ENCODE peak calls at places on chromosomes 16 and 17, in nine cellular contexts. R is AG10803, E is astrocyte, P is astrocyte of the cerebellum, Q is mucosa of descending colon, W is body of pancreas, I is PC-9, O is retinal pigment epithelial cell, S is endodermal cell. V is an unnamed sample.

GRCh38 chr16:55665511-55665910 is 9.7 kb downstream of the SLC6A2 start:
- DNase-seq in E (no peak), O (no peak), I (no peak), Q (no peak), R (no peak), S (no peak), P (no peak), W (no peak), V (no peak)

GRCh38 chr16:54936086-54936978 is 5.7 kb downstream of the IRX5 start:
- DNase-seq in R (peak; percentile 56), I (no peak), Q (peak; percentile 37), O (no peak), P (no peak), E (peak; percentile 72), S (peak; percentile 86), W (no peak), V (no peak)

GRCh38 chr17:7224661-7225111 is 4.9 kb downstream of the ACADVL start:
- DNase-seq in E (no peak), R (no peak), Q (peak; percentile 26), O (no peak), P (no peak), I (no peak), W (no peak), S (no peak), V (no peak)

GRCh38 chr17:60249517-60249826 is 99.7 kb downstream of the CA4 start:
- DNase-seq in S (no peak), P (no peak), I (no peak), O (no peak), Q (no peak), W (no peak), R (no peak), E (peak; percentile 26), V (no peak)

GRCh38 chr17:58577696-58578095 is 63.3 kb upstream of the MTMR4 start:
- DNase-seq in Q (peak; percentile 27), S (peak; percentile 86), O (peak; percentile 7), E (peak; percentile 6), R (peak; percentile 56), P (peak; percentile 23), W (peak; percentile 44), I (peak; percentile 24), V (peak; percentile 6)

GRCh38 chr17:79992657-79993389 is 42.8 kb downstream of the TBC1D16 start:
- DNase-seq in E (no peak), P (no peak), I (no peak), W (no peak), S (no peak), Q (no peak), O (no peak), R (no peak), V (no peak)

GRCh38 chr17:21286066-21286770 is 1.7 kb downstream of the MAP2K3 start:
- DNase-seq in R (peak; percentile 98), W (peak; percentile 86), O (peak; percentile 94), E (peak; percentile 98), P (peak; percentile 95), Q (peak; percentile 85), I (peak; percentile 93), S (no peak), V (peak; percentile 93)

GRCh38 chr17:77570565-77570898 is 388.0 kb upstream of the TNRC6C start:
- DNase-seq in I (no peak), W (no peak), O (no peak), E (no peak), R (no peak), Q (no peak), S (peak; percentile 42), P (no peak), V (no peak)

DNA sequence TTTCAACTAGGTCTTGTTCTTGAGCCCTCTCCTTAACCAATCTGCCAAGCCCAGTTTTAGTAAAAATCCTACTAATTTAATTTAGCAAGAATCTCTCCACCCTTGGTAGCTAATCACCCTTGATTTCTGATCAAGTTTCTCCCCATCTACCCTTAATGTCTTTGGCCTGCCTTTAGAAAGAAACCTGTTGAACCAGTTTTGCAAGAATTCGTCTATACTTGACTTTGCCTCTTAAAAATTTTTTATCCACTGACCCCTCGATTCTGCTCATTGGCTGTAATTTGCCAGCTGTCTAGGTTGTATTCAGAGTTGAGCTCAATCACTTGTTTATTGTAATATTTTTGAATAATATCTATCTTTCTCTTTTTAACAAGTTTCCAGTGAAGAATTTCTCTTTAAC is 1138.5 kb downstream of the CDH11 start:
- DNase-seq in O (no peak), E (no peak), S (no peak), W (no peak), R (no peak), P (no peak), I (no peak), Q (no peak), V (no peak)
- H3K4me3 ChIP-seq in O (no peak overlapping the region), E (no peak overlapping the region), S (no peak overlapping the region), W (no peak overlapping the region), R (no peak overlapping the region), P (no peak overlapping the region), I (no peak overlapping the region), Q (no peak overlapping the region), V (no peak overlapping the region)

DNA sequence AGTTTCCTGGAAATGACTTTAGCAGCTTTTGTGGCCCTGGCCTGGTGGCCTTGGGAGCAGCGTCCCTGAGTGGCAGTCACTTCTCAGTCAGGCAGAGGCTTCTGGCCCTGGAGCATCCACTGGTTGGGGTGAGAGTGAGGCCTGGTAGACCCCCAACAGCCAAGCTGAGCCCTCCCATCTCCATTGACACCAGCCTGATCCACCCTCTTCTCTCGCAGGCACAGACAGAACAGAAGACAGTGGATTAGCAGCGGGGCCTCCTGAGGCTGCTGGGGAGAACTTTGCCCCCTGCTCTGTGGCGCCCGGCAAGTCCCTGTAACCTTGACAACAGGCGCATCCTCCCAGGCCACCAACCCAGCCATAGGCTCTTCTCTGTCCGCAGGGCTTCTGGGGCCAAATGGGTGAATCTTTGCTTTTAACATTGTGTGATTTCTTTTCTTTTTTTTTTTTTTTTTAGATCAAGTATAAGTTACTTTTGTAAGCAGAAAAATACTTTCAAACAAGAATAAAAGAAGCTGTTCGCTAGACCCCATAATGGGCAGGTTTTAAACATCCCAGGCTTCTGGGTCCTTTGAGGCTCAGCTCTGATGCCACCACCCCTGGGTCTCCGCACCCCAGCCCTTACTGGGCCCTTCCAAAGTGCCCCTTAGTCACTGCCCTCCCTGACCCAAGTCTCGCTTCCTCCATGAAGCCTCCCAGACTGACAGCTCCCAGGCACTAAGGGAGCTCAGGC is 12.7 kb upstream of the FLYWCH1 start:
- DNase-seq in Q (no peak), P (no peak), S (no peak), R (no peak), O (no peak), E (no peak), I (no peak), W (no peak), V (no peak)
- TF ChIP-seq CTCF in Q (no peak), P (no peak), S (no peak), R (no peak), O (no peak), E (no peak), I (no peak), W (no peak), V (no peak)

DNA sequence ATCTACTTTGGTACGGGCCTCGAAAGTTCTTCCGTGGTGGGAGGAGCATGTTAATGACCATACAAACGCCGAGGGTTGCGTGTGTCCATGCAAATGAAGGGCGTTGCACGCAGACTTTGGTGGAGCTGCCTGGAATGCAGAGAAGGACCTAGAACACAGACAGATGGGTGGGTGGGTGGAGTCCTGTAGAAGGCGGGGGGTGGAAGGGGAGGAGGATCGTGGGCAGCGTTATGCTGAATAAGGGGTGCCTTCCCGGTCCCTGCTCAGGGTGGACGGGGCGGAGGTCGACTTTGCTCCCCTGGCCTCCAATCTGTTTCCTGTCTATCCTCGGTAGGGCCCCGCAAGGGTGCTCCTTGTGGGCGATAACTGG is 795 bp upstream of the PAQR4 start:
- DNase-seq in I (no peak), R (no peak), S (no peak), E (no peak), Q (no peak), P (no peak), O (no peak), W (no peak), V (no peak)
- H3K4me3 ChIP-seq in I (peak overlapping the region; percentile 77), R (no peak overlapping the region), S (peak overlapping the region; percentile 80), E (no peak overlapping the region), Q (no peak overlapping the region), P (no peak overlapping the region), O (no peak overlapping the region), W (no peak overlapping the region), V (peak overlapping the region; percentile 82)

DNA sequence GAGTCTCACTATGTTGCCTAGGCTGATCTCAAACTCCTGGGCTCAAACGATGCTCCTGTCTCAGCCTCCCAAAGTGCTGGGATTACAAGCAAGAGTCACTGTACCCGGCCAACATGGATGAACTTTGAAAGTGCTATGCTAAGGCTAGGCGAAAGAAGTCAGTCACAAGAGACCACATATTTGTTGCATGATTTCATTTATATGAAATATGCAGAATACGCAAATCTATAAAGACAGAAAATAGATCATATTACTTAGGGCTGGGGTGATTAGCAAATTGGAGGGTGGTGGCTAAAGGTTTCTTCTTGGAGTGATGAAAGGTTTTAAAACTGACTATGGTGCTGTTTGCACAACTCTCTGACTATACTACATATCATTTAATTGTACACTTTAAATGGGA is 1.3 kb upstream of the FLYWCH1 start:
- DNase-seq in I (no peak), E (no peak), P (no peak), Q (no peak), S (no peak), O (no peak), W (no peak), R (peak; percentile 50), V (no peak)
- TF ChIP-seq CTCF in I (no peak), E (no peak), P (no peak), Q (no peak), S (no peak), O (no peak), W (no peak), R (no peak), V (no peak)